ENCODE peak calls at places on chromosomes 12 and 14, in ten cellular contexts. One of them, this sample, is unnamed.

GRCh38 chr14:34379809-34380147 is 82.3 kb downstream of the SPTSSA start:
- DNase-seq in GM06990: no peak
- DNase-seq in colonic mucosa: no peak
- DNase-seq in neural progenitor cell: no peak
- DNase-seq in PC-9: no peak
- DNase-seq in IMR-90: no peak
- DNase-seq in uterus: no peak
- DNase-seq in kidney epithelial cell: no peak
- DNase-seq in fibroblast of lung: no peak
- DNase-seq in BE2C: no peak
- DNase-seq in this sample: no peak

GRCh38 chr12:122979908-122980191 is 631 bp upstream of the ARL6IP4 start:
- DNase-seq in PC-9: no peak
- DNase-seq in neural progenitor cell: peak; percentile 34
- DNase-seq in BE2C: no peak
- DNase-seq in kidney epithelial cell: no peak
- DNase-seq in uterus: no peak
- DNase-seq in GM06990: no peak
- DNase-seq in colonic mucosa: no peak
- DNase-seq in fibroblast of lung: no peak
- DNase-seq in IMR-90: no peak
- DNase-seq in this sample: no peak

GRCh38 chr12:65533177-65533883 is 254.8 kb downstream of the MSRB3 start:
- DNase-seq in kidney epithelial cell: no peak
- DNase-seq in PC-9: no peak
- DNase-seq in IMR-90: peak; percentile 52
- DNase-seq in GM06990: no peak
- DNase-seq in BE2C: no peak
- DNase-seq in fibroblast of lung: peak; percentile 78
- DNase-seq in uterus: no peak
- DNase-seq in neural progenitor cell: no peak
- DNase-seq in colonic mucosa: no peak
- DNase-seq in this sample: no peak

GRCh38 chr14:77474763-77475162 is 16.9 kb downstream of the AHSA1 start:
- DNase-seq in fibroblast of lung: no peak
- DNase-seq in neural progenitor cell: no peak
- DNase-seq in IMR-90: no peak
- DNase-seq in colonic mucosa: no peak
- DNase-seq in kidney epithelial cell: no peak
- DNase-seq in uterus: no peak
- DNase-seq in BE2C: no peak
- DNase-seq in PC-9: no peak
- DNase-seq in GM06990: no peak
- DNase-seq in this sample: no peak

GRCh38 chr12:48970702-48971334 is 717 bp downstream of the WNT10B start:
- DNase-seq in IMR-90: no peak
- DNase-seq in colonic mucosa: no peak
- DNase-seq in BE2C: no peak
- DNase-seq in kidney epithelial cell: no peak
- DNase-seq in PC-9: no peak
- DNase-seq in fibroblast of lung: no peak
- DNase-seq in GM06990: no peak
- DNase-seq in uterus: no peak
- DNase-seq in neural progenitor cell: no peak
- DNase-seq in this sample: no peak

GRCh38 chr14:42277840-42278239 is 671.2 kb downstream of the LRFN5 start:
- DNase-seq in IMR-90: no peak
- DNase-seq in neural progenitor cell: no peak
- DNase-seq in fibroblast of lung: no peak
- DNase-seq in kidney epithelial cell: no peak
- DNase-seq in uterus: no peak
- DNase-seq in BE2C: no peak
- DNase-seq in PC-9: no peak
- DNase-seq in colonic mucosa: no peak
- DNase-seq in GM06990: no peak
- DNase-seq in this sample: no peak

GRCh38 chr12:130440411-130441080 is 102.9 kb downstream of the PIWIL1 start:
- DNase-seq in PC-9: no peak
- DNase-seq in uterus: no peak
- DNase-seq in fibroblast of lung: no peak
- DNase-seq in colonic mucosa: no peak
- DNase-seq in kidney epithelial cell: no peak
- DNase-seq in IMR-90: no peak
- DNase-seq in BE2C: no peak
- DNase-seq in GM06990: no peak
- DNase-seq in neural progenitor cell: no peak
- DNase-seq in this sample: peak; percentile 32

GRCh38 chr12:93804392-93805179 is 127.4 kb downstream of the CRADD start:
- DNase-seq in PC-9: no peak
- DNase-seq in fibroblast of lung: no peak
- DNase-seq in neural progenitor cell: no peak
- DNase-seq in uterus: no peak
- DNase-seq in GM06990: no peak
- DNase-seq in BE2C: no peak
- DNase-seq in colonic mucosa: no peak
- DNase-seq in kidney epithelial cell: no peak
- DNase-seq in IMR-90: no peak
- DNase-seq in this sample: no peak

GRCh38 chr14:105917933-105918436 is 391.6 kb downstream of the TMEM121 start:
- DNase-seq in kidney epithelial cell: no peak
- DNase-seq in IMR-90: no peak
- DNase-seq in BE2C: no peak
- DNase-seq in uterus: no peak
- DNase-seq in PC-9: no peak
- DNase-seq in GM06990: no peak
- DNase-seq in fibroblast of lung: no peak
- DNase-seq in colonic mucosa: no peak
- DNase-seq in neural progenitor cell: no peak
- DNase-seq in this sample: peak; percentile 26

GRCh38 chr14:105924951-105925591 is 398.7 kb downstream of the TMEM121 start:
- DNase-seq in fibroblast of lung: no peak
- DNase-seq in uterus: no peak
- DNase-seq in PC-9: no peak
- DNase-seq in GM06990: no peak
- DNase-seq in kidney epithelial cell: no peak
- DNase-seq in colonic mucosa: no peak
- DNase-seq in neural progenitor cell: no peak
- DNase-seq in IMR-90: no peak
- DNase-seq in BE2C: peak; percentile 1
- DNase-seq in this sample: no peak

GRCh38 chr14:105918496-105919262 is 392.3 kb downstream of the TMEM121 start:
- DNase-seq in GM06990: no peak
- DNase-seq in neural progenitor cell: no peak
- DNase-seq in PC-9: no peak
- DNase-seq in colonic mucosa: no peak
- DNase-seq in BE2C: no peak
- DNase-seq in IMR-90: no peak
- DNase-seq in kidney epithelial cell: no peak
- DNase-seq in fibroblast of lung: no peak
- DNase-seq in uterus: no peak
- DNase-seq in this sample: peak; percentile 32

GRCh38 chr14:105914738-105915385 is 388.5 kb downstream of the TMEM121 start:
- DNase-seq in kidney epithelial cell: no peak
- DNase-seq in uterus: no peak
- DNase-seq in PC-9: no peak
- DNase-seq in IMR-90: no peak
- DNase-seq in GM06990: no peak
- DNase-seq in BE2C: no peak
- DNase-seq in fibroblast of lung: no peak
- DNase-seq in neural progenitor cell: no peak
- DNase-seq in colonic mucosa: no peak
- DNase-seq in this sample: peak; percentile 0

DNA sequence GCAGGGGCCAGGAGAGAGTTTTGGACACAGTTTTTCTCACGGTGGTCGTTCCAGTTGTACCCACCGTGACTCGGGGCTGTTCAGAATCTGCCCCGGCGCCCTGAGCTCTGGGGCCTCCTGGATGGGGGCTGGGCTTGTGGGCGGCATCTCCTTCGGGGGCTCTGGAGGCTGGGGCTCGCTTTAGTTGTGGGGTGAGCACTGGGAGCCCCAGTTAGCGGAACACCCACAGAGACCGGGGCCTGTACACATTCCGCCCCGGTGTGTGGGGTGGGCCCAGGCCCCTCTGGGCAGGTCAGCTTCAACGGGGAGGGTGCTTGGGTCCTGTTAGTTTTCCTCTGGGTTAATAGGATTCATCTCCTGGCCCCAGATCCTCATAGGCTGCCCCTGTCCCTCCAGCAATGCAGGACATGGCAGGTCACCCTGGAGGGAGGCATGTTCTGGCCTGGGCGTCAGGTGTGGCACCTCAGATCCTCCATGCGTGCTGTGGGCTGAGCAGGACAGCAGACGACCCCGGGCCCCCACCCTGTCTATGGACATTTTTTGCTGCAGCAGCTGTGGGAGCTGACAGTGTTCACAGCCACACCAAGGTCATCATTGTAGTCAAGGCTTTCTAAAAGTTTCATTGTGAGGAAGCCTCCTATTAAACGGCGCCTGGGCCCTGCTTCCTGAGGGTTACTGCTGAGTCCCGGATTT is 393.2 kb downstream of the TMEM121 start:
- DNase-seq in PC-9: no peak
- DNase-seq in kidney epithelial cell: no peak
- DNase-seq in fibroblast of lung: no peak
- DNase-seq in GM06990: no peak
- DNase-seq in uterus: no peak
- DNase-seq in IMR-90: no peak
- DNase-seq in neural progenitor cell: no peak
- DNase-seq in colonic mucosa: no peak
- DNase-seq in BE2C: no peak
- DNase-seq in this sample: no peak
- TF ChIP-seq CTCF in PC-9: no peak
- TF ChIP-seq CTCF in kidney epithelial cell: no peak
- TF ChIP-seq CTCF in fibroblast of lung: no peak
- TF ChIP-seq CTCF in GM06990: no peak
- TF ChIP-seq CTCF in uterus: no peak
- TF ChIP-seq CTCF in IMR-90: no peak
- TF ChIP-seq CTCF in neural progenitor cell: no peak
- TF ChIP-seq CTCF in colonic mucosa: no peak
- TF ChIP-seq CTCF in BE2C: no peak
- TF ChIP-seq CTCF in this sample: no peak

GRCh38 chr14:23434488-23435219 is 806 bp downstream of the MYH7 start:
- DNase-seq in uterus: no peak
- DNase-seq in fibroblast of lung: no peak
- DNase-seq in colonic mucosa: no peak
- DNase-seq in GM06990: no peak
- DNase-seq in IMR-90: no peak
- DNase-seq in PC-9: no peak
- DNase-seq in kidney epithelial cell: no peak
- DNase-seq in BE2C: no peak
- DNase-seq in neural progenitor cell: no peak
- DNase-seq in this sample: no peak

GRCh38 chr14:23433457-23433856 is 2.0 kb downstream of the MYH7 start:
- DNase-seq in fibroblast of lung: no peak
- DNase-seq in GM06990: no peak
- DNase-seq in uterus: no peak
- DNase-seq in PC-9: no peak
- DNase-seq in kidney epithelial cell: no peak
- DNase-seq in neural progenitor cell: no peak
- DNase-seq in IMR-90: no peak
- DNase-seq in colonic mucosa: no peak
- DNase-seq in BE2C: no peak
- DNase-seq in this sample: no peak

GRCh38 chr14:23437142-23438129 is 2.0 kb upstream of the MYH7 start:
- DNase-seq in uterus: no peak
- DNase-seq in BE2C: no peak
- DNase-seq in IMR-90: no peak
- DNase-seq in PC-9: no peak
- DNase-seq in neural progenitor cell: no peak
- DNase-seq in kidney epithelial cell: no peak
- DNase-seq in fibroblast of lung: no peak
- DNase-seq in GM06990: no peak
- DNase-seq in colonic mucosa: no peak
- DNase-seq in this sample: no peak

GRCh38 chr14:23436327-23437141 is 1.1 kb upstream of the MYH7 start:
- DNase-seq in IMR-90: no peak
- DNase-seq in neural progenitor cell: peak; percentile 67
- DNase-seq in PC-9: no peak
- DNase-seq in GM06990: no peak
- DNase-seq in uterus: no peak
- DNase-seq in colonic mucosa: no peak
- DNase-seq in kidney epithelial cell: peak; percentile 34
- DNase-seq in fibroblast of lung: no peak
- DNase-seq in BE2C: no peak
- DNase-seq in this sample: no peak

DNA sequence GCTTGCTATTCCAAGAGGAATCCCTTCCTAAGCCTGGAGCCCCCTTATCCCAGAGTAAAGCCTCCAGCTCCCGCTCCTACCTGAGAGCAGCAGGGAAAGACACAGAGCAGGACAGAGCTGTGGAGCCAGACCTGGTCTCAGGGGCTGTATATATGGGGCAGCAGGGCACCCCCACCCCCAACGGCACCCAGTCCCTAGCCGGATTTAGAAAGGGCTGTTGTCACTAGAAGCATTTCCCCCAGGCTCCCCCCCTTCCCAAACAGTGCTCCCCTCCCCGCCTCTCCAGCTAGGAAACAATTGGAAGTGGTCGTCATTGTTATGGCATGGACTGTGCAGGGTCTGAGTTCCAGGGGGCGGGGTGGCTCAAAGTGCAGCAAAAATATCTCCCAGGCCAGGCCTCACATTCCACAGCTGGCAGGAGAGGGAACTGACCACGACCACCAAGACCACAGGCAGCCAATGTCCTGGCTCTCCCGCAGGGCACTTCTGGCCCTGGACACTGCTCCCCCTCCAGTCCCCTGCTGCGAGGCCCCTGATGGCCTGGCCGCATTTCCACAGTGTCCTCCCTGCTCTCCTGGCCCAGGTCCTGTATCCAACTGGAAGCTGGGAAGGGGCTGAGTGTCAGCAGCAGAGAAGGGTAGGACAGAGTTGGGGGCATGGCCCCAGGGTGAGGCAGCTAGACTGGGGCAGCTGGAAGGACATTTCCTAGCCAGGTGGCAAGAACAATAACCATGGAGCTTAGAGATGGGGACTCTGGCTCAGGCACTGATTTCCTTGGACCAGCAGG is at the start of gene MYH7:
- DNase-seq in GM06990: no peak
- DNase-seq in neural progenitor cell: peak; percentile 39
- DNase-seq in uterus: no peak
- DNase-seq in IMR-90: no peak
- DNase-seq in PC-9: no peak
- DNase-seq in fibroblast of lung: no peak
- DNase-seq in colonic mucosa: no peak
- DNase-seq in BE2C: no peak
- DNase-seq in kidney epithelial cell: no peak
- DNase-seq in this sample: no peak
- H3K27me3 ChIP-seq in GM06990: no peaks in the 10 kb centered on the region
- H3K27me3 ChIP-seq in neural progenitor cell: no peaks in the 10 kb centered on the region
- H3K27me3 ChIP-seq in uterus: no peaks in the 10 kb centered on the region
- H3K27me3 ChIP-seq in IMR-90: peaks cover 31% of the 10 kb centered on the region
- H3K27me3 ChIP-seq in PC-9: peaks cover 79% of the 10 kb centered on the region
- H3K27me3 ChIP-seq in fibroblast of lung: peaks cover 4% of the 10 kb centered on the region
- H3K27me3 ChIP-seq in colonic mucosa: no peaks in the 10 kb centered on the region
- H3K27me3 ChIP-seq in BE2C: no peaks in the 10 kb centered on the region
- H3K27me3 ChIP-seq in kidney epithelial cell: peaks cover 5% of the 10 kb centered on the region
- H3K27me3 ChIP-seq in this sample: no peaks in the 10 kb centered on the region

GRCh38 chr14:78606111-78606510 is 435.9 kb downstream of the NRXN3 start:
- DNase-seq in BE2C: no peak
- DNase-seq in PC-9: no peak
- DNase-seq in uterus: no peak
- DNase-seq in fibroblast of lung: peak; percentile 64
- DNase-seq in colonic mucosa: no peak
- DNase-seq in neural progenitor cell: no peak
- DNase-seq in kidney epithelial cell: peak; percentile 10
- DNase-seq in IMR-90: peak; percentile 75
- DNase-seq in GM06990: no peak
- DNase-seq in this sample: no peak
- H3K4me3 ChIP-seq in BE2C: no peak overlapping the region
- H3K4me3 ChIP-seq in PC-9: no peak overlapping the region
- H3K4me3 ChIP-seq in uterus: no peak overlapping the region
- H3K4me3 ChIP-seq in fibroblast of lung: no peak overlapping the region
- H3K4me3 ChIP-seq in colonic mucosa: no peak overlapping the region
- H3K4me3 ChIP-seq in neural progenitor cell: no peak overlapping the region
- H3K4me3 ChIP-seq in kidney epithelial cell: no peak overlapping the region
- H3K4me3 ChIP-seq in IMR-90: no peak overlapping the region
- H3K4me3 ChIP-seq in GM06990: no peak overlapping the region
- H3K4me3 ChIP-seq in this sample: no peak overlapping the region

GRCh38 chr14:62162998-62163589 is 400.9 kb downstream of the SNAPC1 start:
- DNase-seq in colonic mucosa: no peak
- DNase-seq in BE2C: peak; percentile 25
- DNase-seq in neural progenitor cell: peak; percentile 72
- DNase-seq in GM06990: no peak
- DNase-seq in fibroblast of lung: peak; percentile 69
- DNase-seq in PC-9: peak; percentile 37
- DNase-seq in IMR-90: peak; percentile 56
- DNase-seq in uterus: no peak
- DNase-seq in kidney epithelial cell: peak; percentile 7
- DNase-seq in this sample: no peak
- TF ChIP-seq CTCF in colonic mucosa: peak; percentile 40
- TF ChIP-seq CTCF in BE2C: peak; percentile 87
- TF ChIP-seq CTCF in neural progenitor cell: peak; percentile 92
- TF ChIP-seq CTCF in GM06990: peak; percentile 71
- TF ChIP-seq CTCF in fibroblast of lung: peak; percentile 92
- TF ChIP-seq CTCF in PC-9: peak; percentile 89
- TF ChIP-seq CTCF in IMR-90: peak; percentile 82
- TF ChIP-seq CTCF in uterus: peak; percentile 42
- TF ChIP-seq CTCF in kidney epithelial cell: peak; percentile 72
- TF ChIP-seq CTCF in this sample: peak; percentile 59